ENCODE peak calls at places on chromosomes 2 and 18, in four cellular contexts. F is KBM-7; W is CD8-positive, alpha-beta memory T cell; D is activated effector memory CD4-positive, alpha-beta T cell treated with Interleukin-2 at 50 U/mL for 16 hours. E is an unnamed sample.

GRCh38 chr2:36807223-36807886 is 110.8 kb downstream of the VIT start:
- DNase-seq in F (no peak), W (no peak), D (no peak), E (no peak)

GRCh38 chr2:189097934-189098333 is 81.6 kb downstream of the COL5A2 start:
- DNase-seq in F (no peak), W (no peak), D (no peak), E (no peak)

GRCh38 chr2:147689510-147689909 is 155.3 kb upstream of the ACVR2A start:
- DNase-seq in F (peak), W (no peak), D (no peak), E (peak)

GRCh38 chr2:55153564-55154315 is 78.4 kb downstream of the CLHC1 start:
- DNase-seq in F (no peak), W (no peak), D (no peak), E (peak)

GRCh38 chr2:135783416-135783815 is 41.8 kb downstream of the UBXN4 start:
- DNase-seq in F (no peak), W (no peak), D (no peak), E (no peak)

GRCh38 chr2:219387284-219388126 is at the start of gene DNPEP:
- DNase-seq in F (peak), W (peak), D (peak), E (peak)

GRCh38 chr18:76450452-76450851 is 44.6 kb downstream of the ZNF516 start:
- DNase-seq in F (no peak), W (no peak), D (no peak), E (no peak)

GRCh38 chr2:68698567-68699377 is 35.8 kb upstream of the ARHGAP25 start:
- DNase-seq in F (no peak), W (no peak), D (no peak), E (no peak)

GRCh38 chr2:104736026-104736425 is 117.9 kb upstream of the POU3F3 start:
- DNase-seq in F (no peak), W (no peak), D (no peak), E (no peak)

GRCh38 chr2:1498176-1498575 is 84.9 kb downstream of the TPO start:
- DNase-seq in F (no peak), W (no peak), D (no peak), E (no peak)

GRCh38 chr2:136891100-136891499 is 125.8 kb downstream of the THSD7B start:
- DNase-seq in F (no peak), W (no peak), D (no peak), E (no peak)

GRCh38 chr2:8310557-8311455 is 371.1 kb upstream of the ID2 start:
- DNase-seq in F (peak), W (peak), D (peak), E (peak)

GRCh38 chr18:38502539-38502938 is 936.9 kb upstream of the CELF4 start:
- DNase-seq in F (no peak), W (no peak), D (no peak), E (no peak)

GRCh38 chr18:9016819-9017169 is 85.7 kb upstream of the NDUFV2 start:
- DNase-seq in F (no peak), W (no peak), D (no peak), E (no peak)

GRCh38 chr2:33240178-33240577 is 236.3 kb upstream of the RASGRP3 start:
- DNase-seq in F (no peak), W (no peak), D (no peak), E (no peak)

E was measured in MV-4-11.